ENCODE peak calls at places on chromosome 18, in seven cellular contexts. One of them, this sample, is unnamed.

GRCh38 chr18:75854174-75854573 is 426.7 kb upstream of the SMIM21 start:
- DNase-seq in transverse colon: peak; percentile 24
- DNase-seq in stomach: no peak
- DNase-seq in SK-N-SH: no peak
- DNase-seq in ovary: no peak
- DNase-seq in tibial nerve: no peak
- DNase-seq in A549: peak; percentile 5
- DNase-seq in this sample: no peak

GRCh38 chr18:34600118-34600517 is 110.0 kb upstream of the DTNA start:
- DNase-seq in A549: no peak
- DNase-seq in ovary: no peak
- DNase-seq in SK-N-SH: no peak
- DNase-seq in transverse colon: no peak
- DNase-seq in tibial nerve: no peak
- DNase-seq in stomach: no peak
- DNase-seq in this sample: no peak

GRCh38 chr18:2903006-2903405 is 56.2 kb downstream of the EMILIN2 start:
- DNase-seq in stomach: no peak
- DNase-seq in ovary: peak; percentile 89
- DNase-seq in SK-N-SH: peak; percentile 36
- DNase-seq in transverse colon: peak; percentile 34
- DNase-seq in A549: no peak
- DNase-seq in tibial nerve: peak; percentile 69
- DNase-seq in this sample: no peak

GRCh38 chr18:49967171-49967570 is 153.8 kb upstream of the ACAA2 start:
- DNase-seq in SK-N-SH: no peak
- DNase-seq in tibial nerve: no peak
- DNase-seq in stomach: no peak
- DNase-seq in ovary: no peak
- DNase-seq in transverse colon: no peak
- DNase-seq in A549: peak; percentile 15
- DNase-seq in this sample: no peak

GRCh38 chr18:28116461-28116860 is 60.5 kb downstream of the CDH2 start:
- DNase-seq in transverse colon: no peak
- DNase-seq in ovary: no peak
- DNase-seq in A549: no peak
- DNase-seq in stomach: no peak
- DNase-seq in SK-N-SH: no peak
- DNase-seq in tibial nerve: no peak
- DNase-seq in this sample: no peak

GRCh38 chr18:23321996-23322395 is 131.1 kb upstream of the RIOK3 start:
- DNase-seq in SK-N-SH: no peak
- DNase-seq in transverse colon: no peak
- DNase-seq in stomach: no peak
- DNase-seq in ovary: no peak
- DNase-seq in A549: no peak
- DNase-seq in tibial nerve: no peak
- DNase-seq in this sample: no peak

GRCh38 chr18:24009651-24010333 is 4.8 kb upstream of the TTC39C start:
- DNase-seq in A549: no peak
- DNase-seq in tibial nerve: no peak
- DNase-seq in transverse colon: no peak
- DNase-seq in ovary: no peak
- DNase-seq in SK-N-SH: no peak
- DNase-seq in stomach: no peak
- DNase-seq in this sample: no peak

GRCh38 chr18:13159579-13159978 is 59.0 kb upstream of the LDLRAD4 start:
- DNase-seq in stomach: no peak
- DNase-seq in A549: peak; percentile 40
- DNase-seq in SK-N-SH: peak; percentile 73
- DNase-seq in ovary: no peak
- DNase-seq in transverse colon: no peak
- DNase-seq in tibial nerve: peak; percentile 73
- DNase-seq in this sample: no peak

GRCh38 chr18:57004366-57005121 is 142.3 kb upstream of the BOD1L2 start:
- DNase-seq in transverse colon: no peak
- DNase-seq in A549: no peak
- DNase-seq in ovary: no peak
- DNase-seq in SK-N-SH: no peak
- DNase-seq in stomach: no peak
- DNase-seq in tibial nerve: no peak
- DNase-seq in this sample: no peak

GRCh38 chr18:57710226-57710625 is 88.6 kb upstream of the NARS1 start:
- DNase-seq in stomach: no peak
- DNase-seq in ovary: no peak
- DNase-seq in transverse colon: no peak
- DNase-seq in tibial nerve: no peak
- DNase-seq in SK-N-SH: no peak
- DNase-seq in A549: no peak
- DNase-seq in this sample: no peak

GRCh38 chr18:23883277-23883790 is 131.2 kb upstream of the TTC39C start:
- DNase-seq in tibial nerve: peak; percentile 72
- DNase-seq in SK-N-SH: no peak
- DNase-seq in A549: no peak
- DNase-seq in ovary: no peak
- DNase-seq in stomach: no peak
- DNase-seq in transverse colon: no peak
- DNase-seq in this sample: no peak

GRCh38 chr18:39555511-39555910 is 1989.9 kb upstream of the CELF4 start:
- DNase-seq in tibial nerve: no peak
- DNase-seq in ovary: no peak
- DNase-seq in A549: no peak
- DNase-seq in transverse colon: no peak
- DNase-seq in SK-N-SH: no peak
- DNase-seq in stomach: no peak
- DNase-seq in this sample: no peak

GRCh38 chr18:13070460-13070859 is 79.3 kb downstream of the CEP192 start:
- DNase-seq in transverse colon: no peak
- DNase-seq in ovary: no peak
- DNase-seq in stomach: no peak
- DNase-seq in tibial nerve: no peak
- DNase-seq in SK-N-SH: no peak
- DNase-seq in A549: no peak
- DNase-seq in this sample: no peak

GRCh38 chr18:5527603-5528002 is 16.2 kb downstream of the EPB41L3 start:
- DNase-seq in ovary: no peak
- DNase-seq in A549: no peak
- DNase-seq in tibial nerve: peak; percentile 61
- DNase-seq in SK-N-SH: no peak
- DNase-seq in stomach: no peak
- DNase-seq in transverse colon: peak; percentile 14
- DNase-seq in this sample: peak; percentile 28

GRCh38 chr18:3478262-3478978 is 28.4 kb downstream of the TGIF1 start:
- DNase-seq in ovary: no peak
- DNase-seq in stomach: no peak
- DNase-seq in transverse colon: no peak
- DNase-seq in A549: no peak
- DNase-seq in tibial nerve: no peak
- DNase-seq in SK-N-SH: no peak
- DNase-seq in this sample: no peak

GRCh38 chr18:12592597-12593127 is 65.2 kb downstream of the SPIRE1 start:
- DNase-seq in A549: no peak
- DNase-seq in SK-N-SH: no peak
- DNase-seq in transverse colon: no peak
- DNase-seq in ovary: no peak
- DNase-seq in tibial nerve: no peak
- DNase-seq in stomach: no peak
- DNase-seq in this sample: no peak

GRCh38 chr18:74310411-74310810 is 5.2 kb upstream of the C18orf63 start:
- DNase-seq in SK-N-SH: no peak
- DNase-seq in transverse colon: no peak
- DNase-seq in A549: no peak
- DNase-seq in stomach: no peak
- DNase-seq in ovary: no peak
- DNase-seq in tibial nerve: no peak
- DNase-seq in this sample: peak; percentile 49

GRCh38 chr18:67428805-67429204 is 87.7 kb downstream of the DSEL start:
- DNase-seq in stomach: no peak
- DNase-seq in SK-N-SH: no peak
- DNase-seq in transverse colon: no peak
- DNase-seq in tibial nerve: no peak
- DNase-seq in ovary: no peak
- DNase-seq in A549: no peak
- DNase-seq in this sample: no peak

DNA sequence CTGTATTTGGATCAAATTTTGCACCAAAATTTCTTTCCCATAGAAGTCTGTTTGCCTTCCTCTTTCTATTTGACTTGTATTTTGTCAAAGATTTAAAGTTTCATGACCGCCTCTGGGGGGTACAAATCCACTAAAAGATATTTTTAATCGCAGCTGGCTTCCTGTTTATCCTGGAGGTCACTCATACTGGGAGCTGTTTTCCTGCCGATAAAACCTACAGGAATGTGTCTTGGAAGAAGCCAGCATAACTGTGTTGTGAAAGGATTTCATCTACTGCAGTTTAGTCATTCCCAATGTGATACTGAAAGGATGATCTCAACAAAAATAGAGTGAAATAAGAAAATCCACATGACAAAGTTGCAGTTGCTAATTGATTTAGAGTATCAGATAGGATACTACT is 184.0 kb downstream of the RIT2 start:
- DNase-seq in transverse colon: no peak
- DNase-seq in stomach: no peak
- DNase-seq in tibial nerve: no peak
- DNase-seq in A549: no peak
- DNase-seq in ovary: no peak
- DNase-seq in SK-N-SH: no peak
- DNase-seq in this sample: no peak
- TF ChIP-seq CTCF in transverse colon: no peak
- TF ChIP-seq CTCF in stomach: no peak
- TF ChIP-seq CTCF in tibial nerve: no peak
- TF ChIP-seq CTCF in A549: no peak
- TF ChIP-seq CTCF in ovary: no peak
- TF ChIP-seq CTCF in SK-N-SH: no peak
- TF ChIP-seq CTCF in this sample: no peak

GRCh38 chr18:79587298-79588125 is 92.1 kb upstream of the CTDP1 start:
- DNase-seq in tibial nerve: no peak
- DNase-seq in stomach: no peak
- DNase-seq in transverse colon: peak; percentile 7
- DNase-seq in SK-N-SH: no peak
- DNase-seq in A549: no peak
- DNase-seq in ovary: peak; percentile 37
- DNase-seq in this sample: no peak

GRCh38 chr18:79584491-79585394 is 94.9 kb upstream of the CTDP1 start:
- DNase-seq in transverse colon: peak; percentile 7
- DNase-seq in A549: no peak
- DNase-seq in ovary: peak; percentile 27
- DNase-seq in tibial nerve: no peak
- DNase-seq in stomach: no peak
- DNase-seq in SK-N-SH: no peak
- DNase-seq in this sample: no peak

GRCh38 chr18:79585395-79586370 is 93.9 kb upstream of the CTDP1 start:
- DNase-seq in tibial nerve: no peak
- DNase-seq in stomach: no peak
- DNase-seq in SK-N-SH: no peak
- DNase-seq in ovary: peak; percentile 46
- DNase-seq in A549: no peak
- DNase-seq in transverse colon: peak; percentile 6
- DNase-seq in this sample: no peak

GRCh38 chr18:79588131-79588635 is 91.4 kb upstream of the CTDP1 start:
- DNase-seq in stomach: no peak
- DNase-seq in SK-N-SH: no peak
- DNase-seq in A549: no peak
- DNase-seq in tibial nerve: no peak
- DNase-seq in ovary: peak; percentile 58
- DNase-seq in transverse colon: peak; percentile 3
- DNase-seq in this sample: peak; percentile 77

DNA sequence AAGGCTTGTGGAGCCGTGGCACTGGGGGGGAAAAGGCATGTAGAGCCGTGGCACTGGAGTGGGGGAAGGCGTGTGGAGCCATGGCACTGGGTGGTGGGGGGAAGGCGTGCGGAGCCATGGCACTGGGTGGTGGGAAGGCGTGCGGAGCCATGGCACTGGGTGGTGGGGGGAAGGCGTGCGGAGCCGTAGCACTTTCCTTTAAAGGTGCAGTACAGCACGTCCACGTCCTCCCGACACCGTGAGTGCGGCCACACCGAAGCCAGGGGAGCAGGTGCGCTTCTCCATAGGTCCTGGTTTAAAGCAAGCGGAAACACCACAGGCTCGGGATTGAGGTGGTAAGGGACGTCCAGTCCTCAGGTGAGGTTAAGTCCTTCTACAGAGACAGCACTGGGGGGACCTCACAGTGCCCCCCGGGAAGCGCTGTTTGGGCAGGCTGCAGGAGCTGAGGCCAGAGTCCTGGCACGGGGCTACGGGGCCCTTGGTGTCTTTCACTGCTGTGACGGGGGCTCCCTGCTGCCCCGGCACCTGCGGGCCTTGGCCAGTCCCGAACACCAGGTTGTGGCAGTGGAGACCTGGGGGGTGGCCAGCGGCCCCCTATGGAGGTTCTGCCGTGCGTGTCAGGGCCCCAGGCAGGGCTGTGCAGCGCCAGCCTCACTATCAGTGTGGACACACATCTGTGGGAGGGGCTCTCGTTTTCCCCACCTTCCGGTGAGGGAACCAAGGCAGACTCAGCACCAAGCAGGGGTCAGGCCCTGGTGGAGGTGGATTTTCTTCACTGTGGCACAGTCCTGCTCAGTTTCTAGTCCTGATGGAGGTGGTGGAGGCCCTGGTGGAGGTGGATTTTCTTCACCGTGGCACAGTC is 92.9 kb upstream of the CTDP1 start:
- DNase-seq in transverse colon: peak; percentile 4
- DNase-seq in stomach: no peak
- DNase-seq in ovary: peak; percentile 31
- DNase-seq in A549: no peak
- DNase-seq in SK-N-SH: no peak
- DNase-seq in tibial nerve: no peak
- DNase-seq in this sample: no peak
- H3K27ac ChIP-seq in transverse colon: no peak overlapping the region
- H3K27ac ChIP-seq in stomach: no peak overlapping the region
- H3K27ac ChIP-seq in ovary: peak overlapping the region; percentile 86
- H3K27ac ChIP-seq in A549: no peak overlapping the region
- H3K27ac ChIP-seq in SK-N-SH: no peak overlapping the region
- H3K27ac ChIP-seq in tibial nerve: no peak overlapping the region
- H3K27ac ChIP-seq in this sample: no peak overlapping the region

DNA sequence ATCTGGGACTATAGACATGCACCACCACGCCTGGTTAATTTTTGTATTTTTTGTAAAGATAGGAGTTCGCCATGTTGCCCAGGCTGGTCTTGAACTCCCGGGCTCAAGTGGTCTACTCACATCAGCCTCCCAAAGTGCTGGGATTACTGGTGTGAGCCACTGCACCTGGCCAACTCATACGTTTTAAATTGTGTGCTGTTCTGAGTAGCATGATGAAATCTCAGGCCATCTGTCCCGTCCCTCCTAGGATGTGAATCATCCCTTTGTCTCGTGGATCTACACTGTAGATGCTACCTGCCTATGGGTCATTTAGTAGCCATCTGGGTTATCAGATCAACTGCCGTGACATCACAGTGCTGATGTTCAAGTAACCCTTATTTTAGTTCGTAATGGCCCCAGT is 38.5 kb upstream of the RMP24 start:
- DNase-seq in ovary: no peak
- DNase-seq in stomach: no peak
- DNase-seq in transverse colon: no peak
- DNase-seq in A549: no peak
- DNase-seq in SK-N-SH: no peak
- DNase-seq in tibial nerve: no peak
- DNase-seq in this sample: no peak
- TF ChIP-seq EP300 in ovary: no peak
- TF ChIP-seq EP300 in stomach: no peak
- TF ChIP-seq EP300 in transverse colon: no peak
- TF ChIP-seq EP300 in A549: no peak
- TF ChIP-seq EP300 in SK-N-SH: no peak
- TF ChIP-seq EP300 in tibial nerve: no peak
- TF ChIP-seq EP300 in this sample: no peak

GRCh38 chr18:25334588-25334987 is 17.4 kb downstream of the ZNF521 start:
- DNase-seq in stomach: no peak
- DNase-seq in SK-N-SH: no peak
- DNase-seq in transverse colon: no peak
- DNase-seq in ovary: no peak
- DNase-seq in A549: no peak
- DNase-seq in tibial nerve: no peak
- DNase-seq in this sample: no peak
- TF ChIP-seq CTCF in stomach: no peak
- TF ChIP-seq CTCF in SK-N-SH: peak; percentile 29
- TF ChIP-seq CTCF in transverse colon: no peak
- TF ChIP-seq CTCF in ovary: no peak
- TF ChIP-seq CTCF in A549: no peak
- TF ChIP-seq CTCF in tibial nerve: no peak
- TF ChIP-seq CTCF in this sample: no peak

This sample was measured in upper lobe of left lung.